ENCODE peak calls at places on chromosomes 5 and 9, in four cellular contexts. H, F, D and Z are unnamed samples. For H3K4me1, the result is how much of the 10 kb centered on the place peaks cover.

GRCh38 chr5:52623291-52623690 is 164.4 kb upstream of the ITGA1 start:
- DNase-seq in H (no peak), D (no peak), F (no peak), Z (no peak)

GRCh38 chr9:120768247-120768646 is 25.0 kb downstream of the FBXW2 start:
- DNase-seq in H (no peak), F (no peak), D (no peak), Z (no peak)

GRCh38 chr5:144227363-144227762 is 56.7 kb downstream of the KCTD16 start:
- DNase-seq in F (no peak), H (no peak), D (no peak), Z (no peak)

GRCh38 chr5:149834246-149834855 is 104.2 kb downstream of the PPARGC1B start:
- DNase-seq in F (peak), H (peak), D (no peak), Z (no peak)

GRCh38 chr9:114317665-114318357 is 5.1 kb upstream of the ORM1 start:
- DNase-seq in D (peak), H (no peak), F (peak), Z (no peak)

GRCh38 chr5:132033122-132033521 is 21.7 kb upstream of the ACSL6 start:
- DNase-seq in H (no peak), D (no peak), F (no peak), Z (no peak)

GRCh38 chr9:93123561-93124283 is 10.3 kb downstream of the NINJ1 start:
- DNase-seq in F (no peak), H (no peak), D (peak), Z (peak)

GRCh38 chr5:145775411-145775810 is 59.7 kb downstream of the PRELID2 start:
- DNase-seq in H (no peak), F (no peak), D (no peak), Z (no peak)

GRCh38 chr5:98968056-98968564 is 39.3 kb upstream of the CHD1 start:
- DNase-seq in H (no peak), D (no peak), F (no peak), Z (no peak)

GRCh38 chr5:45799388-45799787 is 103.2 kb upstream of the HCN1 start:
- DNase-seq in F (no peak), H (no peak), D (no peak), Z (no peak)

GRCh38 chr5:143494162-143494561 is 90.7 kb upstream of the NR3C1 start:
- DNase-seq in D (no peak), H (no peak), F (no peak), Z (no peak)

GRCh38 chr5:160311491-160312138 is 749 bp downstream of the CCNJL start:
- DNase-seq in H (no peak), D (peak), F (no peak), Z (no peak)

GRCh38 chr9:27162045-27162444 is 53.0 kb downstream of the TEK start:
- DNase-seq in F (no peak), D (no peak), H (no peak), Z (no peak)

GRCh38 chr5:171418982-171419662 is at the start of gene FGF18:
- DNase-seq in H (peak), F (no peak), D (peak), Z (no peak)

GRCh38 chr9:137441289-137441934 is at the start of gene ENTPD8:
- DNase-seq in D (peak), H (no peak), F (no peak), Z (no peak)

GRCh38 chr5:134092875-134093274 is 21.6 kb upstream of the TCF7 start:
- DNase-seq in H (no peak), F (no peak), D (no peak), Z (no peak)

GRCh38 chr9:78032599-78033457 is 1.2 kb upstream of the GNAQ start:
- DNase-seq in H (no peak), D (no peak), F (no peak), Z (peak)

GRCh38 chr5:137833463-137833862 is 34.2 kb upstream of the MYOT start:
- DNase-seq in D (no peak), H (peak), F (no peak), Z (no peak)

GRCh38 chr5:123119334-123119986 is 30.4 kb downstream of the PRDM6 start:
- DNase-seq in H (peak), D (peak), F (no peak), Z (no peak)

GRCh38 chr9:13034696-13035006 is 244.8 kb downstream of the MPDZ start:
- DNase-seq in H (no peak), D (no peak), F (no peak), Z (no peak)

GRCh38 chr5:75509956-75510355 is 1.5 kb downstream of the CERT1 start:
- DNase-seq in F (no peak), D (no peak), H (no peak), Z (peak)

GRCh38 chr5:2887401-2888348 is 136.2 kb upstream of the IRX2 start:
- DNase-seq in F (no peak), H (no peak), D (no peak), Z (peak)

GRCh38 chr5:9545301-9545958 is 445 bp downstream of the SEMA5A start:
- DNase-seq in D (no peak), H (no peak), F (no peak), Z (peak)

GRCh38 chr5:137372386-137373160 is 126.6 kb downstream of the SPOCK1 start:
- DNase-seq in D (no peak), H (no peak), F (no peak), Z (no peak)

GRCh38 chr9:6215562-6215961 is at the start of gene IL33:
- DNase-seq in F (no peak), H (no peak), D (no peak), Z (peak)

GRCh38 chr5:6468104-6468503 is 19.4 kb downstream of the UBE2QL1 start:
- DNase-seq in D (no peak), H (no peak), F (no peak), Z (peak)

GRCh38 chr9:113989781-113990569 is 88.1 kb downstream of the AMBP start:
- DNase-seq in F (no peak), D (no peak), H (no peak), Z (no peak)

GRCh38 chr5:169591636-169592035 is 8.1 kb downstream of the SPDL1 start:
- DNase-seq in D (no peak), H (no peak), F (no peak), Z (no peak)

GRCh38 chr5:113294341-113295110 is 140.3 kb downstream of the TSSK1B start:
- DNase-seq in H (peak), D (peak), F (peak), Z (peak)
- TF ChIP-seq POLR2A in H (peak), D (peak), F (peak), Z (peak)

DNA sequence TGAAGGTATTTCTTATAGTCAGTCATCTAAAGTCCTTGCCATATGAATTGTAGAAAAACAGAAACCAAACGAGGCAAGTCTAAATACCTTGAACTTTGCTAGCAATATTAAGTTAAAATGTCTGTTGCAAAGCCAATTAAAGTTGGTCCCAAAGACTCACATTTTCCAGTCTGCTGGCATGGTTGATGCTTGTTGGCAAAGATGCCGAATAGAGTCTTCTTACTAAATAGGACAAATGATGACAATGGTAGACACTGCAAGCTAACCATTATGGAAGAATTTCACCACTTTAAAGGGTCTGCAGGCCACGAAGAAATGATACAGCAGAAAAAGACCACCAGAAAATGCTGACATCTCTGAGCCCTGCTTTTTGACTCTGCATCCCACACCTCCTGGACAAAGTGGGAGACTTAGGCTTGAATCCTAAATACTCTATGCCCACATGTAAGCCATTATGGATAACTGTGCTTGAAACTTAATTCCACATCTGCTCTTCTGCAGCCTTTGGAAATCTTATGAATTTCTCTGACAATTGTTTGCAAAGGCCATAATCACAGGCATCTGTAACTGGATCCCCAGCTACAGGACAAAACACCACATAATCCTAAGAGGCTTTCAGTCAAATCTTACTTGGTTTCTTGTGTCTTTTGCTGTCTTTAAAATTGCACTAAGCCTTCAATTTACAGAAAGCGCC is 61.3 kb downstream of the LHFPL2 start:
- DNase-seq in D (no peak), F (no peak), H (no peak), Z (no peak)
- H3K4me1 ChIP-seq in D (under half), F (under half), H (under half), Z (under half)

DNA sequence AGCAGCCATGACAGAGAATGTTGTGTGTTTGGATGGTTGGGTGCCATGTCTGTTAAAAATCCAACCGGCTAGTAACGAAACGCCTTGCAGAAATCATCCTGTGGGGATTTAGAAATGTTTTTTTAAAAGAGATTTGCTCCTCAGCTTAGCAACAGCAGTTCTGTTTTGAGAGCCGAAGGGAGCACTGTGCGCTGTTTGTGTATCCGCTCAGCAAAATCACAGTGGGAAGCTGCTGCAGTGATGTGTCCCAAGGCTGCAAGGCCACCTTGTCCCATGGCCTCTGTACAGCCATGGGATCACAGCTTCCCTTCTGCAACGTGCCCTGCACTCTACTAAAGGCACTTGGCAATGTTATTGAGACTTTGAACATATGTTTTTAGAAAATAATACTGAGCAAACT is 40.9 kb downstream of the TRIO start:
- DNase-seq in F (no peak), D (no peak), H (no peak), Z (no peak)
- H3K4me3 ChIP-seq in F (no peak), D (peak), H (no peak), Z (peak)

DNA sequence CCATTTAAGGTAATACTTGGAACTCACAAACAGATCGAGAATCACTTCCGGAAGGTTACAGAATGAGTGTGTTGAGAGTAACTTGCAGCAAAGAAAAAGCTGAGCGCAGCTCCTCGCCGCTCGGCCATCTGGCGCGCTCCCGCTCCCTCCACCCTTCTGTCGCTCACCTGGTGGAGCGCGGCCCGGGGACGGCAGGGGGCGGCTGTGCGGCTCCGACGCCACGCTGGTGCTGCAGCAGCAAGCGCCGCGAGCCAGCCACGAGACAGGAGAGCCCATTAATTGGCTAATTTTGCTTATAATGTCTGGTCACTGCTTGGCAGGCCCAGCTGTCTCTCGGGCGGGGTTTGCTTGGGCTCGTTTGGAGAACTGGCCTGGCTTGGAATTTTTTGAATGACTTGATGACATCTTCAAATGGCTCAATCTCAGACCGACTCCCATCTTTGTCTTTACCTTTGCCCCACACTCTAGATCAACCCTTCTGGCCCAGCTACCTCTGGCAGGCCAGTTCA is 601.8 kb downstream of the CCDC171 start:
- DNase-seq in D (peak), F (no peak), H (no peak), Z (no peak)
- TF ChIP-seq POLR2A in D (no peak), F (no peak), H (no peak), Z (no peak)

DNA sequence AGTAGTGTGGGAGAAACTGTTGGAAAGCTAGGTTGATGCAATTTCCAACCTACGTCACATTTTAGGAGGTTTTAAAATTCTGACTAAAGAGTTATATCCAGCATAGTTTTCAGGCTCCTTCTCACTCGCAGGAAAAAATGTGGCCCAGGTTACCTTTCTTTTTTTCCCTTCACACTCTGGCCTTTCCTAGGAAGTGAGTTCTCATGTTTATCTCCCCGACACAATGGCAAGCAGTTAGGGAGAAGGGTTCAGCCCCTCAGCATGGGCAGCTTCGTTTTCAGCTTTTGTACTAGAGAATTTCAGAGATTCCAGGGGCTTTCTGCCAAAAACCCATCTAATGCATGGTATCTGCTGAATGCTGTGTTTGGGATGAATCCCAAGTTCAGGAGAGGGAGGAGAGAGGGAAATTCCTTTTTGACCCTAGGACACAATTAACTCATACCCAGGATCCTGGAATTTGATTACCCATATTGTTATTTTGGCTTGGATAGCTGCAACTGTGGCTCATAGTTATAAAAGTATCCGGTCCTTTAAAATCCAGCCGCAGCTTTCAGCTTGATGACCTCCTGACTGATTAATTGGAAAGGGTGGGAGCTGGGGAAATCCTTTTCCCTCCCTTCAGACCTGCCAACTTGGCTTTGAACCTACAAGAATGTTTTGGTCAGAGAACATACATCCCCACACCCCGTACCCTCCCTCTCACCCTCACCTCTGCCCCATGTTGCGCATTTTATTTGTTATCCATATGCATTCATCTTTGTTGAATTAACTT is 78.5 kb downstream of the TMEM252 start:
- DNase-seq in H (no peak), F (no peak), D (no peak), Z (no peak)
- H3K4me1 ChIP-seq in H (under half), F (under half), D (under half), Z (under half)

GRCh38 chr9:123349691-123350480 is 6.1 kb upstream of the CRB2 start:
- DNase-seq in H (peak), D (peak), F (peak), Z (no peak)
- H3K4me3 ChIP-seq in H (no peak), D (no peak), F (no peak), Z (no peak)

DNA sequence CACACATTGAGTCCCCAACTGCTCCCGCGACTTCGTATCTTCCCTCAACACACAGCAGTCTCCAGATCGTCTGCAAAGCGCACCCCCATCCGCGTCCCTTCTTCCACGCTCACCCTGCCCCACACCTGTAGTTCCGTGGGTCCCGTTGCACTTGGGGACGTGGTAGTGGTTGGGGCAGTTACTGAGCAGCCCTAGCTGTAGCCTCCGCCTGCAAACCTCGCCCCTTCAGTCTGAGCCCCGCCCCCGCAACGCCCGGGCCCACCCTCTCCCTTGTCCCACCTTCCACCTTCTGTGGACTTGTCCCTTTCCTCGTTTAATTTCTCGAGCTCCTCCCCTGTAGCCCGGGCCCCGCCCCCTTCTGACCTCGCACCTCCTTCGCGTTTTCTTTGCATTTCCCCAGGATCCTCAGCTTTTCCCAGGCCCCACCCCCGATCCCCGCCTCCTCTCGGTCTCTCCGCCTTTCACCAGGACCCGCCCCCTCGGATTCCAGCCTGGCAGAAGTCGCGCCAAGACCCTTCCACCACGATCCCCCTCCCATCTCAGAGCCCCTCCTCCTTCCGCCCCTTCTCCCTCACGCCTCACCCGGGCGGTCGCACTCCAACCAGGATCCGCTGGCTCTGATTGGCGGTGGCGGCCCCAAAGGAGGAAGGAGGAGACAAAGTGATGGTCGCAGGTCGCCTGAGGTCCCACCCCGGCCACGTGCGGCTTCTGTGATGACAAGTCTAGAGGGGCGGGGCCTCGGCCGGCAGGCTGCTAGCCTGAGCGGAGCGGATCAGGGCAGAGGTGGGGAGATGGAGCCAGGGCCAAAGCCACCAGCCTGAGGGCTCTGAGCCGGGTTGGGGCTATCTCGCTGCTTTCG is at the start of gene ATOSB:
- DNase-seq in F (peak), D (peak), H (peak), Z (peak)
- TF ChIP-seq POLR2A in F (peak), D (no peak), H (no peak), Z (peak)

GRCh38 chr5:39399135-39400036 is 25.4 kb downstream of the DAB2 start:
- DNase-seq in D (no peak), F (no peak), H (peak), Z (peak)

GRCh38 chr5:39394946-39395345 is 29.8 kb downstream of the DAB2 start:
- DNase-seq in H (no peak), D (no peak), F (no peak), Z (no peak)

GRCh38 chr5:39395521-39395920 is 29.3 kb downstream of the DAB2 start:
- DNase-seq in F (no peak), D (no peak), H (no peak), Z (no peak)

GRCh38 chr5:39405489-39405888 is 19.3 kb downstream of the DAB2 start:
- DNase-seq in F (no peak), H (no peak), D (no peak), Z (no peak)

GRCh38 chr5:39400711-39401385 is 23.9 kb downstream of the DAB2 start:
- DNase-seq in D (no peak), H (no peak), F (no peak), Z (no peak)
- H3K4me1 ChIP-seq in D (under half), H (under half), F (under half), Z (half or more)

GRCh38 chr5:111509119-111509518 is 3.2 kb downstream of the STARD4 start:
- DNase-seq in D (no peak), H (no peak), F (no peak), Z (no peak)
- H3K4me3 ChIP-seq in D (no peak), H (no peak), F (no peak), Z (no peak)

GRCh38 chr5:103119067-103119764 is 722 bp downstream of the GIN1 start:
- DNase-seq in D (no peak), F (no peak), H (no peak), Z (no peak)

GRCh38 chr5:103122242-103122641 is 2.1 kb downstream of the PPIP5K2 start:
- DNase-seq in D (no peak), H (no peak), F (no peak), Z (no peak)

GRCh38 chr5:103120607-103121200 is 603 bp downstream of the PPIP5K2 start:
- DNase-seq in H (no peak), D (no peak), F (no peak), Z (no peak)

GRCh38 chr5:103117471-103117991 is 2.4 kb downstream of the GIN1 start:
- DNase-seq in F (no peak), D (no peak), H (no peak), Z (no peak)

GRCh38 chr5:103119765-103120606 is at the start of the genes GIN1 and PPIP5K2:
- DNase-seq in F (peak), D (peak), H (peak), Z (peak)
- TF ChIP-seq POLR2A in F (peak), D (peak), H (peak), Z (peak)